ENCODE peak calls at places on chromosomes 5 and 9, in six cellular contexts. T is gastrocnemius medialis; X is neuronal stem cell; K is adrenal gland; N is naive thymus-derived CD4-positive, alpha-beta T cell; B is PC-9. A is an unnamed sample.

GRCh38 chr5:429453-430188 is 13.4 kb upstream of the EXOC3 start:
- DNase-seq in T (no peak), X (no peak), K (peak), N (no peak), B (no peak), A (peak)

GRCh38 chr9:108386859-108387384 is 468.9 kb downstream of the ACTL7B start:
- DNase-seq in T (no peak), X (no peak), K (no peak), N (no peak), B (no peak), A (no peak)

GRCh38 chr5:125059255-125060050 is 313.0 kb upstream of the ZNF608 start:
- DNase-seq in T (no peak), X (peak), K (no peak), N (no peak), B (no peak), A (no peak)

GRCh38 chr5:177366528-177367322 is 9.0 kb downstream of the RGS14 start:
- DNase-seq in T (peak), X (peak), K (peak), N (no peak), B (no peak), A (peak)

GRCh38 chr5:145806923-145807322 is 28.2 kb downstream of the PRELID2 start:
- DNase-seq in T (no peak), X (no peak), K (no peak), N (no peak), B (no peak), A (no peak)

GRCh38 chr9:112334319-112334828 is 955 bp upstream of the PTBP3 start:
- DNase-seq in T (no peak), X (no peak), K (no peak), N (peak), B (peak), A (no peak)

GRCh38 chr9:121075251-121076036 is 689 bp downstream of the CNTRL start:
- DNase-seq in T (no peak), X (no peak), K (no peak), N (peak), B (peak), A (no peak)

GRCh38 chr5:850511-851006 is at the start of gene ZDHHC11:
- DNase-seq in T (no peak), X (no peak), K (no peak), N (no peak), B (no peak), A (peak)

GRCh38 chr5:151570058-151570457 is 21.1 kb downstream of the FAT2 start:
- DNase-seq in T (no peak), X (no peak), K (no peak), N (no peak), B (peak), A (no peak)

GRCh38 chr9:114207034-114207815 is 51.9 kb downstream of the COL27A1 start:
- DNase-seq in T (peak), X (peak), K (peak), N (no peak), B (no peak), A (peak)

GRCh38 chr5:140570488-140570887 is 5.9 kb downstream of the SLC35A4 start:
- DNase-seq in T (no peak), X (no peak), K (no peak), N (no peak), B (no peak), A (no peak)
- H3K27ac ChIP-seq in T (peak), X (no peak), K (peak), N (peak), B (no peak), A (peak)

DNA sequence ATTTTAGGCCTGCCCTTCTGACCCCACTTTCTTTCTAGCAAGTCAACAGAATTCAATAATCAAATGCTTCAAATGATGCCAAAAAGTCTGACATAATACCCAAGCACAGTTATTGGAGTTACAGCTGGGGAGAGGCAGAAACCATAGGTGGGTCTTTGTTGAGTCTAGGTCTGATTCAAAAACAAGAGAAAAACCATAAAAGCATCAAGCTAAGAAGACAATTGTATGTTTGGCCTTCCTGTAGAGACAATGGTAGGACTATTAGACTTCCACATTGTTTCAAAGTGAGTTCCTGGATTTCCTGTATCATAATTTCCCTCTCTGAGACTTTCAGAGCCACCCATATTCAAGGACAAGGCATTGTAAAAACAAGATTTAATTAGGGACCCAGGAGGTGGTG is 16.8 kb upstream of the CCDC192 start:
- DNase-seq in T (no peak), X (no peak), K (no peak), N (no peak), B (no peak), A (no peak)
- H3K27ac ChIP-seq in T (peak), X (no peak), K (no peak), N (no peak), B (no peak), A (peak)

GRCh38 chr5:107467137-107467932 is 203.4 kb downstream of the EFNA5 start:
- DNase-seq in T (no peak), X (no peak), K (no peak), N (no peak), B (peak), A (no peak)

GRCh38 chr5:107464876-107465275 is 205.9 kb downstream of the EFNA5 start:
- DNase-seq in T (no peak), X (no peak), K (no peak), N (no peak), B (no peak), A (no peak)

GRCh38 chr5:107468286-107468685 is 202.5 kb downstream of the EFNA5 start:
- DNase-seq in T (no peak), X (no peak), K (no peak), N (no peak), B (peak), A (no peak)

GRCh38 chr5:107464403-107464802 is 206.3 kb downstream of the EFNA5 start:
- DNase-seq in T (no peak), X (no peak), K (no peak), N (no peak), B (no peak), A (no peak)

DNA sequence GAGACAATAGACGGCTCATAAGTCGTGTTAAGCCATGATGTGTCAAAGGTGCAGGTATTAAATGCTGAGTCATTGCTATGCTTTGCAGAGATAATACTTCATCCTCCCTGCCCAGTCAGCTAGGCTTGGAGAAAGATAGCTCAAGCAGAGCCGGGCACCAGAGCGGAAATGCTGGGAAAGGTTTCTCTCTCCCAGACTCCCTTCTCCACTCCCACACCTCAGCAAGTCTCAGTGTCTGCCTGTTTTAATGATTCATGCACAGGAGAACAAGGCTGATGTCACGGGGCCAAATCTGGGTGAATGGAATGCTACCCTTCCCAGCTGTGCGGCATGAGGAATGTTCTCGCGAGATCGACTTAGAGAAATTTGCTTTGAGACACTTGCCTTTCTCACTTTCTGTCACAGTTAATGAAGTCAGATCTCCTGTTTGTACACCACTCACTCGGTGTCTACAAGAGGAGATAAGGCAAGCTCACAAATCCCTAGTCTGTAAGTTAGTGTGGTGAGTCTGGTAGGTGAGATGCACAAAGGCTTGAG is 204.4 kb downstream of the EFNA5 start:
- DNase-seq in T (no peak), X (peak), K (no peak), N (no peak), B (peak), A (no peak)
- H3K27ac ChIP-seq in T (no peak), X (peak), K (no peak), N (no peak), B (peak), A (no peak)

GRCh38 chr9:100111235-100111634 is 12.2 kb downstream of the INVS start:
- DNase-seq in T (peak), X (no peak), K (peak), N (no peak), B (no peak), A (peak)
- H3K27ac ChIP-seq in T (peak), X (peak), K (peak), N (no peak), B (no peak), A (peak)

GRCh38 chr9:68751556-68751955 is 46.5 kb downstream of the PIP5K1B start:
- DNase-seq in T (no peak), X (no peak), K (no peak), N (no peak), B (no peak), A (no peak)
- H3K27ac ChIP-seq in T (no peak), X (no peak), K (no peak), N (no peak), B (no peak), A (no peak)

DNA sequence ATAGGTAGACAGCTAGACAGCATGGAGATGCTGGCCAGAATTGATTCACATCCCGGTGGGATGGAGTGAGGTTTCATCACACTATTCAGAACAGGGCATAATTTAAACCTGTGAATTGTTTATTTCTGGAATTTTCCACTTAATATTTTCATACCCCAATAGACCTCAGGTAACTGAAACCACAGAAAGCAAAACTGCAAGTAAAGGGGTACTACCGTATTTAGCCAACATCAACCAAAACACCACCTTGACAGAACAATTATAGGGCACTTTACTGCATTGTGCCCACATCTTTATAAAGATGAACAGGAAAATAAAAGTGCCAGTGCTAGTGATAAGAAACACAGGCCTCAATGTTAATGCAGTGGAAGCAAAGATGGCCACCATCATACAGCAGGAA is 7.5 kb downstream of the SERINC5 start:
- DNase-seq in T (no peak), X (no peak), K (no peak), N (no peak), B (no peak), A (no peak)
- H3K27ac ChIP-seq in T (no peak), X (peak), K (peak), N (peak), B (peak), A (no peak)

A was measured in psoas muscle.